ENCODE peak calls at places on chromosomes 13 and 19, in eight cellular contexts. Q, X, G, K, M, C, B and S are unnamed samples.

GRCh38 chr13:100810991-100811390 is 136.4 kb upstream of the TMTC4 start:
- DNase-seq in Q (no peak), X (no peak), G (no peak), K (no peak), M (no peak), C (no peak), B (no peak), S (no peak)

GRCh38 chr13:95530178-95530577 is 22.3 kb upstream of the CLDN10 start:
- DNase-seq in Q (peak), X (no peak), G (peak), K (no peak), M (no peak), C (no peak), B (no peak), S (no peak)

GRCh38 chr13:31790992-31791391 is 51.7 kb downstream of the RXFP2 start:
- DNase-seq in Q (no peak), X (no peak), G (no peak), K (no peak), M (no peak), C (no peak), B (no peak), S (no peak)

GRCh38 chr19:38035515-38036495 is 128.8 kb downstream of the SIPA1L3 start:
- DNase-seq in Q (no peak), X (peak), G (no peak), K (peak), M (no peak), C (no peak), B (no peak), S (no peak)

GRCh38 chr13:43880451-43880850 is 747 bp downstream of the LACC1 start:
- DNase-seq in Q (no peak), X (no peak), G (no peak), K (no peak), M (no peak), C (no peak), B (no peak), S (no peak)

GRCh38 chr13:86725105-86725504 is 925.9 kb upstream of the SLITRK6 start:
- DNase-seq in Q (no peak), X (peak), G (no peak), K (no peak), M (no peak), C (no peak), B (no peak), S (no peak)

GRCh38 chr13:100203696-100204367 is 114.9 kb downstream of the PCCA start:
- DNase-seq in Q (no peak), X (no peak), G (peak), K (no peak), M (no peak), C (no peak), B (no peak), S (no peak)

GRCh38 chr13:92590503-92590908 is 636.1 kb upstream of the GPC6 start:
- DNase-seq in Q (no peak), X (no peak), G (peak), K (no peak), M (no peak), C (no peak), B (no peak), S (no peak)

GRCh38 chr13:95106562-95106961 is 194.7 kb downstream of the ABCC4 start:
- DNase-seq in Q (no peak), X (no peak), G (no peak), K (no peak), M (no peak), C (no peak), B (no peak), S (no peak)

GRCh38 chr19:16073481-16073880 is 2.8 kb upstream of the TPM4 start:
- DNase-seq in Q (no peak), X (no peak), G (no peak), K (peak), M (no peak), C (no peak), B (no peak), S (no peak)

GRCh38 chr13:110150384-110151091 is 156.4 kb downstream of the COL4A1 start:
- DNase-seq in Q (no peak), X (no peak), G (no peak), K (no peak), M (no peak), C (no peak), B (peak), S (peak)

GRCh38 chr13:74136089-74136658 is 2.0 kb upstream of the KLF12 start:
- DNase-seq in Q (peak), X (peak), G (peak), K (peak), M (peak), C (no peak), B (peak), S (peak)
- TF ChIP-seq CTCF in Q (no peak), X (no peak), G (no peak), K (no peak), M (no peak), C (peak), B (no peak), S (no peak)

DNA sequence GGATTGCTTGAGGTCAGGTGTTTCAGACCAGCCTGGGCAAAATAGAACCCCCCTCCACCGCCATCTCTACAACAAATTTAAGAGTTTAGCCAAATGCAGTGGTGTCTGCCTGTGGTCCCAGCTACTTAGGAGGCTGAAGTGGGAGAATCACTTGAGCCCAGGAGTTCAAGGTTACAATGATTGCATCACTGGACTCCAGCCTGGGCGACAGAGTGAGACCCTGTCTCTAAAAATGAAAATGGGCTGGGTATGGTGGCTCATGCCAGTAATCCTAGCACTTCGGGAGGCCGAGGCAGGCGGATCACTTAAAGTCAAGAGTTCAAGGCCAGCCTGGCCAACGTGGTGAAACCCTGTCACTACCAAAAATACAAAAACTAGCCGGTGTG is 9.7 kb downstream of the CNN1 start:
- DNase-seq in Q (no peak), X (no peak), G (no peak), K (no peak), M (no peak), C (no peak), B (no peak), S (no peak)
- TF ChIP-seq CTCF in Q (no peak), X (no peak), G (no peak), K (no peak), M (no peak), C (no peak), B (no peak), S (no peak)

GRCh38 chr19:5024282-5024681 is 55.4 kb downstream of the KDM4B start:
- DNase-seq in Q (no peak), X (no peak), G (no peak), K (no peak), M (no peak), C (no peak), B (no peak), S (no peak)

GRCh38 chr19:5030136-5030820 is 61.4 kb downstream of the KDM4B start:
- DNase-seq in Q (no peak), X (no peak), G (no peak), K (no peak), M (no peak), C (no peak), B (no peak), S (no peak)

GRCh38 chr19:5025027-5025426 is 56.1 kb downstream of the KDM4B start:
- DNase-seq in Q (no peak), X (no peak), G (no peak), K (no peak), M (no peak), C (no peak), B (no peak), S (no peak)

GRCh38 chr19:5028229-5028886 is 59.4 kb downstream of the KDM4B start:
- DNase-seq in Q (no peak), X (no peak), G (no peak), K (peak), M (no peak), C (no peak), B (no peak), S (no peak)

GRCh38 chr19:5026706-5027273 is 57.9 kb downstream of the KDM4B start:
- DNase-seq in Q (no peak), X (no peak), G (no peak), K (no peak), M (no peak), C (no peak), B (no peak), S (no peak)
- TF ChIP-seq CTCF in Q (no peak), X (no peak), G (no peak), K (no peak), M (no peak), C (peak), B (no peak), S (no peak)

GRCh38 chr13:81539643-81540150 is 1198.8 kb upstream of the SPRY2 start:
- DNase-seq in Q (no peak), X (no peak), G (no peak), K (no peak), M (no peak), C (no peak), B (no peak), S (no peak)

GRCh38 chr13:81540777-81541176 is 1199.9 kb upstream of the SPRY2 start:
- DNase-seq in Q (peak), X (no peak), G (peak), K (no peak), M (no peak), C (no peak), B (no peak), S (no peak)
- TF ChIP-seq CTCF in Q (no peak), X (peak), G (peak), K (no peak), M (peak), C (no peak), B (peak), S (peak)

GRCh38 chr19:34263745-34264237 is 9.4 kb downstream of the GARRE1 start:
- DNase-seq in Q (no peak), X (no peak), G (no peak), K (no peak), M (no peak), C (no peak), B (no peak), S (no peak)
- TF ChIP-seq CTCF in Q (no peak), X (no peak), G (no peak), K (no peak), M (no peak), C (no peak), B (no peak), S (no peak)

GRCh38 chr13:40789275-40790231 is at the start of gene SLC25A15:
- DNase-seq in Q (peak), X (peak), G (peak), K (peak), M (peak), C (peak), B (peak), S (peak)
- TF ChIP-seq CTCF in Q (peak), X (no peak), G (no peak), K (no peak), M (no peak), C (no peak), B (peak), S (peak)

GRCh38 chr13:98147521-98147920 is 4.6 kb downstream of the FARP1 start:
- DNase-seq in Q (no peak), X (no peak), G (no peak), K (peak), M (no peak), C (no peak), B (no peak), S (no peak)
- TF ChIP-seq CTCF in Q (no peak), X (peak), G (no peak), K (no peak), M (no peak), C (no peak), B (no peak), S (peak)

GRCh38 chr13:88154001-88154400 is 482.8 kb downstream of the SLITRK5 start:
- DNase-seq in Q (no peak), X (no peak), G (no peak), K (no peak), M (no peak), C (no peak), B (no peak), S (no peak)

GRCh38 chr13:88153353-88153752 is 482.2 kb downstream of the SLITRK5 start:
- DNase-seq in Q (no peak), X (no peak), G (no peak), K (no peak), M (no peak), C (no peak), B (no peak), S (no peak)
- TF ChIP-seq CTCF in Q (no peak), X (no peak), G (no peak), K (no peak), M (no peak), C (no peak), B (no peak), S (no peak)

DNA sequence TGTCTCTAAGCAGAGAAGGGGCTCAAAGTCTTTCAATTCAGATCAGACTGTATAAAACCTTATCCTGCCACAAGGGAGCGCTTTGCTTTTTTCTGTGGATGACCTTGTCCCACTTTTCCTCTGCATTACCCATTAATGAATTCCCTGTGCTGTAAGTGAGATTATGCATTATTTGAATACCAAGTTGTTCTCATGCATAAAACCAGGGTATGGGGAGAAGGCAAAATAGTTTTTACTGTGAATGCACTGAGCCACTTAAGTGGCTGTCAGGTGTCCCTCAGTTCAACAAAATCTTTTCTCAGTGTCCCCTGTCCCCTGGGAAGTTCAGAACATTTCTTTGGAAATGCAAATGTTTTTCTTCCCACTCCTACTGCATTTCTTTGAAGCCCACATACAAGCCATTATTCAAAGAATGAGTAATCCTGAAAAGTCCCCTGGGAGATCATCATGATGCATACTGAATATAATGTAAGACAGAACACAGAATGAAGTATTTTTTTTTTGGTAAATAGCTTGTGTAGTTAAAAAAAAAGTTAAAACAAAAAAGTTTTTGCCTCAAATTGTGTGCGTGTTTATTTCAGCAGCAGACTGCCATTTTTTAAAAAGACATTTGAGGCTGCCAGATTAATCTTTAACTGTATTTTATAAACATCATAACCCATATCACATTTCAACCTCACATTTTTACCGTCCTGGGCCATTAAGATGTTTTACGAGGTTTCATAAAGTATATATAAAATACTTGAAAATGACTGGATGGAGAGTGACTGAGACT is 506.7 kb upstream of the PCDH9 start:
- DNase-seq in Q (peak), X (peak), G (no peak), K (no peak), M (no peak), C (no peak), B (no peak), S (no peak)
- TF ChIP-seq CTCF in Q (peak), X (peak), G (no peak), K (no peak), M (peak), C (no peak), B (peak), S (peak)

DNA sequence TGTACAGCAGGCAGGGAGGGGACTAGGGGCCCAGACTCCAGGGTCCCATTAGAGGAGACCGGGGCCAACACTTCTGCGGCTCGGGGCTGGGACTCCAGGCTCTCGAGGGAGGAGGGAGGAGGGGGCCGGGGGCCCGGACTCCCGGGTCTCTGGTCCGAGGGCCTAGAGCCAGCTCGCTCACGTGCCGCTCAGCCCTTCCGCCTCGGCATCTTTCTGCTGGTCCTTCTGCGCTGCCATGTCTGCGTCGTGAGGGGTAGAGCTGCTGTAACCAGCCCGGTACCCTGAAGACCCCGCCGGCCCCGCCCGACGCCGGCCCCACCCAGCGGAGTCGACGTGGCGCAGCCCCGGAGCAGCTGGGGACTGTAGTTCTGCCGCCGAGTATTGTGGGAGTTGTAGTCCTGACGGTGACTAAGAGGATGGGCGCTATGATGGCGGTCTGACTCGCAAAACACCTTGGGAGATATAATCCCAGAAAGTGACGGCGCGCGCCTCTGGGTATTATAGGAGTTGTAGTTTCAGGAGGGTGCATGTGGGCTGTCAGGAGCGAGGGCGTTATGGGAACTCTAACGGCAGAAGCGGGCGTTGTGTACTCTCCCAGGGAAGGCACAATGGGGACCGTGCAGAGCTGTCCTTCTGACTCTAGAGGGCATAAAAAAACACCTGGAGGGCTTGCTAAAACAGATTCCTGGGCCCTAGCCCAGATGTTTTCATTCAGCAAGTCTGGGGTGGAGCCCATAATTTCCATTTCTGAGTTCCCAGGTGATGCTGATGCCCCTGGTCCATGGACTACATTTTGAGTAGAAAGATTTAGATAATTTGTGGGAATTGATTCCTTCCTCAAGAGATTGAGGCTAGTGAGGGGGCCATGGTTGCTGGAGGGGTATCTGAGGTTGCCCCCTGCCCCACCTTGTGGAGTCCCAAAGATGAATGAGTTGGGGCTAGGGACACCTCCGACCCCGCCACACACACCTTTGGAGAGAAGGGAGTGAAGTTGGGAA is at the start of gene RABAC1:
- DNase-seq in Q (peak), X (peak), G (peak), K (peak), M (peak), C (peak), B (peak), S (peak)
- TF ChIP-seq CTCF in Q (peak), X (no peak), G (no peak), K (no peak), M (no peak), C (peak), B (no peak), S (peak)